ENCODE peak calls at places on chromosomes 13 and 19, in nine cellular contexts. D is AG10803, X is NB4, U is NCI-H524, C is iris pigment epithelial cell, I is T-helper 17 cell, Y is thoracic aorta, W is neural progenitor cell, R is AG08396. P is an unnamed sample.

GRCh38 chr13:113839536-113840204 is 24.2 kb downstream of the GAS6 start:
- DNase-seq in D (no peak), I (no peak), U (no peak), C (no peak), W (no peak), R (no peak), Y (no peak), X (no peak), P (no peak)

GRCh38 chr13:111577956-111578595 is 257.6 kb downstream of the TEX29 start:
- DNase-seq in U (no peak), I (no peak), C (no peak), Y (no peak), X (no peak), W (no peak), D (no peak), R (no peak), P (no peak)

GRCh38 chr19:36009220-36009619 is 607 bp upstream of the SYNE4 start:
- DNase-seq in Y (no peak), R (peak), D (peak), C (peak), I (peak), W (peak), X (peak), U (no peak), P (peak)

GRCh38 chr19:3098515-3099346 is 4.6 kb downstream of the GNA11 start:
- DNase-seq in W (no peak), I (no peak), R (peak), D (peak), Y (no peak), U (no peak), X (peak), C (peak), P (peak)

GRCh38 chr19:33273881-33274662 is 28.3 kb downstream of the CEBPA start:
- DNase-seq in U (no peak), C (peak), I (no peak), R (peak), X (peak), W (no peak), Y (peak), D (peak), P (peak)

GRCh38 chr19:19338082-19338481 is 17.5 kb downstream of the MAU2 start:
- DNase-seq in U (no peak), R (peak), I (no peak), W (no peak), Y (no peak), C (peak), X (no peak), D (peak), P (no peak)

GRCh38 chr19:43634068-43634467 is 5.6 kb downstream of the CADM4 start:
- DNase-seq in D (no peak), R (no peak), I (no peak), X (no peak), C (no peak), Y (no peak), W (no peak), U (no peak), P (no peak)

GRCh38 chr13:72163671-72164070 is 296.7 kb upstream of the DACH1 start:
- DNase-seq in Y (no peak), W (peak), D (peak), X (no peak), R (no peak), U (no peak), C (no peak), I (no peak), P (no peak)

GRCh38 chr19:33241530-33242101 is 16.0 kb upstream of the SLC7A10 start:
- DNase-seq in R (no peak), X (peak), W (peak), C (no peak), U (no peak), I (no peak), D (no peak), Y (no peak), P (peak)

GRCh38 chr13:59834801-59835200 is 328.9 kb downstream of the DIAPH3 start:
- DNase-seq in X (no peak), W (no peak), R (peak), C (peak), Y (no peak), U (no peak), D (peak), I (no peak), P (no peak)

GRCh38 chr19:35009424-35010415 is 9.6 kb downstream of the GRAMD1A start:
- DNase-seq in R (no peak), D (no peak), U (no peak), Y (no peak), I (no peak), W (no peak), X (no peak), C (peak), P (no peak)

GRCh38 chr19:38851622-38852230 is 1.9 kb upstream of the HNRNPL start:
- DNase-seq in C (peak), W (peak), U (peak), R (peak), I (peak), D (peak), Y (peak), X (peak), P (peak)

GRCh38 chr13:105139380-105140285 is 1395.8 kb downstream of the EFNB2 start:
- DNase-seq in U (peak), R (peak), I (peak), D (peak), C (no peak), W (no peak), X (peak), Y (no peak), P (peak)

GRCh38 chr13:33761744-33762143 is 56.2 kb upstream of the RFC3 start:
- DNase-seq in D (peak), C (peak), X (no peak), W (peak), R (peak), Y (no peak), U (peak), I (no peak), P (peak)

GRCh38 chr19:47848871-47849473 is 10.1 kb upstream of the TPRX2 start:
- DNase-seq in W (peak), X (peak), R (no peak), Y (no peak), C (peak), I (no peak), U (peak), D (peak), P (peak)

GRCh38 chr13:51935326-51936171 is 73.8 kb downstream of the CCDC70 start:
- DNase-seq in W (peak), C (no peak), R (no peak), I (no peak), D (no peak), Y (no peak), X (peak), U (peak), P (peak)

GRCh38 chr19:35661995-35662340 is 4.3 kb upstream of the UPK1A start:
- DNase-seq in R (no peak), Y (no peak), D (no peak), I (no peak), X (no peak), U (no peak), C (no peak), W (no peak), P (no peak)

GRCh38 chr19:14127929-14128509 is 8.4 kb downstream of the ASF1B start:
- DNase-seq in D (peak), W (no peak), I (no peak), R (no peak), Y (no peak), X (no peak), C (peak), U (no peak), P (peak)

GRCh38 chr19:45793178-45793564 is 526 bp upstream of the DMWD start:
- DNase-seq in U (no peak), D (no peak), C (no peak), X (no peak), W (no peak), R (no peak), I (no peak), Y (no peak), P (no peak)

GRCh38 chr19:3492919-3493318 is 7.6 kb downstream of the DOHH start:
- DNase-seq in C (no peak), W (no peak), Y (no peak), R (no peak), X (no peak), I (no peak), U (no peak), D (no peak), P (no peak)

GRCh38 chr13:108115739-108116138 is 99.6 kb downstream of the LIG4 start:
- DNase-seq in I (no peak), W (no peak), U (no peak), R (no peak), C (no peak), D (no peak), X (no peak), Y (no peak), P (no peak)

GRCh38 chr13:78595458-78595818 is 7.9 kb downstream of the POU4F1 start:
- DNase-seq in R (peak), I (no peak), U (no peak), D (no peak), C (no peak), W (peak), X (no peak), Y (no peak), P (no peak)

GRCh38 chr13:33016414-33017409 is at the start of gene KL:
- DNase-seq in I (no peak), W (peak), Y (no peak), X (peak), D (no peak), C (no peak), R (no peak), U (no peak), P (no peak)

GRCh38 chr19:8206147-8207087 is 2.8 kb upstream of the CERS4 start:
- DNase-seq in I (no peak), C (no peak), X (no peak), Y (no peak), U (no peak), W (no peak), R (no peak), D (no peak), P (no peak)

GRCh38 chr13:38960175-38960574 is 30.5 kb downstream of the STOML3 start:
- DNase-seq in D (no peak), X (no peak), W (no peak), Y (no peak), C (no peak), R (no peak), U (no peak), I (no peak), P (no peak)

GRCh38 chr19:54029930-54030490 is 33.7 kb downstream of the VSTM1 start:
- DNase-seq in D (peak), U (no peak), X (peak), Y (no peak), C (peak), I (peak), R (peak), W (peak), P (peak)